ENCODE peak calls at places on chromosomes 12 and 14, in four cellular contexts. T is lung, I is coronary artery, Z is Peyer's patch. K is an unnamed sample.

GRCh38 chr14:101600891-101601602 is 39.8 kb downstream of the DIO3 start:
- DNase-seq in T (no peak), I (peak; percentile 60), Z (peak; percentile 35), K (no peak)

GRCh38 chr12:19648173-19648572 is 208.9 kb downstream of the AEBP2 start:
- DNase-seq in T (no peak), I (no peak), Z (no peak), K (no peak)

GRCh38 chr12:11652351-11653040 is 3.0 kb downstream of the ETV6 start:
- DNase-seq in T (no peak), I (no peak), Z (peak; percentile 71), K (no peak)

GRCh38 chr14:22152161-22152870 is 436.7 kb downstream of the DAD1 start:
- DNase-seq in T (no peak), I (no peak), Z (no peak), K (no peak)

GRCh38 chr12:2531371-2531770 is 263.4 kb upstream of the FKBP4 start:
- DNase-seq in T (no peak), I (no peak), Z (no peak), K (no peak)

GRCh38 chr12:19301688-19302640 is 137.3 kb upstream of the AEBP2 start:
- DNase-seq in T (no peak), I (no peak), Z (no peak), K (no peak)

GRCh38 chr14:79578470-79578869 is 632.8 kb downstream of the DIO2 start:
- DNase-seq in T (no peak), I (no peak), Z (no peak), K (no peak)

GRCh38 chr12:5010130-5010529 is 33.5 kb upstream of the KCNA5 start:
- DNase-seq in T (no peak), I (no peak), Z (no peak), K (no peak)

GRCh38 chr12:111570090-111570961 is 28.8 kb downstream of the ATXN2 start:
- DNase-seq in T (no peak), I (no peak), Z (no peak), K (peak; percentile 74)

GRCh38 chr12:7601407-7601806 is 64.3 kb downstream of the APOBEC1 start:
- DNase-seq in T (no peak), I (no peak), Z (no peak), K (no peak)

GRCh38 chr14:91204657-91205056 is 39.8 kb downstream of the GPR68 start:
- DNase-seq in T (no peak), I (no peak), Z (no peak), K (no peak)

DNA sequence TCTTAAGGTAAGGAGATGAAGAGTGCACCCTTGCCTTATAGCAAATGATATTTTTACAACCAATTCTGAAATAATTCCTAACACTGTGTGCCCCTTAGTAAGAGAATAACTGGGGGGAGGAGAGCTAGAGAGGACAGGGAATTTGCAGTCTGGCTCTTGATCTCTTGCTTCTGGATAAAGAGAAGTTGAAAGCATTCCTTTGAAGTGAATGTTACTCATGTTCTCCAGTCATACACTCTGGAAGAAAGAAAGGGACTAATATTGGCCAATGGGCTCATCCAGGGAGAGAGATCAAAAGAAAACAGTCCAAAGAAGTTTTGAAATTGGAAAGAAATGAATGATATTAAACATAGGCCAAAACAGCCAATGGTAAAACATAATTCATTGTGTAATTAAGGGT is 25.3 kb downstream of the C12orf75 start:
- DNase-seq in T (no peak), I (no peak), Z (no peak), K (no peak)
- H3K4me3 ChIP-seq in T (no peak overlapping the region), I (no peak overlapping the region), Z (no peak overlapping the region), K (no peak overlapping the region)

GRCh38 chr12:43551271-43551970 is 582 bp downstream of the ADAMTS20 start:
- DNase-seq in T (no peak), I (no peak), Z (no peak), K (no peak)
- H3K4me3 ChIP-seq in T (no peak overlapping the region), I (peak overlapping the region; percentile 30), Z (no peak overlapping the region), K (no peak overlapping the region)

DNA sequence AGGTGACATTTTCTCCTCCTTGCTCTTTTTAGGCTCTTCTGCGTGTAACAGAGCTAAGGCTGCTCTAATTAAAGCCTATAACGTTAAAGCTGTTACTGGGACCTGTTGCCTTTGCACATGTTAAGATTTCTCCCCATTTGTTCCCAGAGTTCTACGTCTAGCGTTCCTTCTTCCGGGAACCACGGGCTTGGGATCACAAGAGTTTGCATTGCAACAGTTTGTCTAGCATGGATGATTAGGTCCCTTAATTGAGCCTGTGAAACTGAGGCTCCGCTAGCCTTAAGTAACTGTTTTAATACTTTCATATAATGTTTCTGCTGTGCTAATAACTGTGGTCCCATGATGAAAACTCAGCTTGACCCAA is 16.7 kb upstream of the LYZ start:
- DNase-seq in T (no peak), I (no peak), Z (no peak), K (no peak)
- H3K4me3 ChIP-seq in T (peak overlapping the region; percentile 37), I (peak overlapping the region; percentile 60), Z (peak overlapping the region; percentile 37), K (no peak overlapping the region)

DNA sequence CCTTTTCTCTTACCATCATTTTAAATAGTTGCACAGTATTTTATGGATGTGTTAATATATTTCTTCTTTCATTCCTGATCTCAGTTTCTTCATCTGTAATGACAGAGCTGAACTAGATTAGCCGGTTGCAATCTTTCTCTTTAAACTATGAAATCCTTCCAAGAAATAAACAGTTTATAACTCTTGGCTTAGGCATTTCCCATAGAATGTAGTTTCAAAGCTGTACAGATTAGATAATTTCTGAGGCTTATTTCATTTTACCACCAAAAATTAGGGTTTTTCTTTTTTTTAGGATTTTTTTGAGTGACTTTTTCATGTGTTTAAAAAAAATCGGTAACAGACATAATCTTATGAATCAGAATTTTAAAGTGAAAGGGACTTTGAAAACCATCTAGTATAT is 144.0 kb downstream of the RAD51B start:
- DNase-seq in T (no peak), I (no peak), Z (no peak), K (no peak)
- H3K4me3 ChIP-seq in T (no peak overlapping the region), I (peak overlapping the region; percentile 39), Z (no peak overlapping the region), K (no peak overlapping the region)

GRCh38 chr14:53947452-53948180 is 9.0 kb downstream of the BMP4 start:
- DNase-seq in T (no peak), I (no peak), Z (no peak), K (no peak)
- H3K4me3 ChIP-seq in T (no peak overlapping the region), I (no peak overlapping the region), Z (no peak overlapping the region), K (no peak overlapping the region)

GRCh38 chr12:132771126-132771838 is 9.7 kb upstream of the ANKLE2 start:
- DNase-seq in T (no peak), I (no peak), Z (peak; percentile 89), K (no peak)
- H3K4me3 ChIP-seq in T (no peak overlapping the region), I (no peak overlapping the region), Z (no peak overlapping the region), K (no peak overlapping the region)